ENCODE peak calls at places on chromosomes 7 and 10, in five cellular contexts. T, J, H, A and Q are unnamed samples.

GRCh38 chr7:135744938-135745701 is 3.5 kb downstream of the FAM180A start:
- DNase-seq in T (no peak), J (no peak), H (no peak), A (no peak), Q (peak)

GRCh38 chr10:83333566-83333965 is 805.7 kb upstream of the GHITM start:
- DNase-seq in T (no peak), J (no peak), H (no peak), A (no peak), Q (no peak)

GRCh38 chr10:113007821-113008220 is 57.8 kb downstream of the TCF7L2 start:
- DNase-seq in T (no peak), J (no peak), H (no peak), A (no peak), Q (no peak)

GRCh38 chr7:34067406-34067805 is 162.1 kb downstream of the BMPER start:
- DNase-seq in T (no peak), J (no peak), H (no peak), A (no peak), Q (no peak)

GRCh38 chr10:34505338-34505737 is 309.8 kb downstream of the PARD3 start:
- DNase-seq in T (no peak), J (no peak), H (no peak), A (no peak), Q (no peak)

GRCh38 chr10:124738441-124738840 is 5.7 kb downstream of the FAM53B start:
- DNase-seq in T (no peak), J (peak), H (no peak), A (no peak), Q (no peak)

GRCh38 chr10:124166431-124167125 is 73.2 kb upstream of the CHST15 start:
- DNase-seq in T (no peak), J (peak), H (no peak), A (no peak), Q (no peak)

GRCh38 chr7:134701272-134701671 is 54.6 kb downstream of the BPGM start:
- DNase-seq in T (no peak), J (no peak), H (no peak), A (no peak), Q (no peak)

GRCh38 chr10:33616921-33617320 is 282.5 kb upstream of the NRP1 start:
- DNase-seq in T (no peak), J (no peak), H (no peak), A (no peak), Q (peak)

GRCh38 chr10:97278491-97278989 is 13.9 kb downstream of the ARHGAP19 start:
- DNase-seq in T (peak), J (no peak), H (no peak), A (no peak), Q (peak)

GRCh38 chr7:29987083-29987482 is 2.5 kb downstream of the SCRN1 start:
- DNase-seq in T (no peak), J (no peak), H (no peak), A (no peak), Q (no peak)
- H3K4me3 ChIP-seq in T (no peak), J (no peak), H (no peak), A (no peak), Q (no peak)

DNA sequence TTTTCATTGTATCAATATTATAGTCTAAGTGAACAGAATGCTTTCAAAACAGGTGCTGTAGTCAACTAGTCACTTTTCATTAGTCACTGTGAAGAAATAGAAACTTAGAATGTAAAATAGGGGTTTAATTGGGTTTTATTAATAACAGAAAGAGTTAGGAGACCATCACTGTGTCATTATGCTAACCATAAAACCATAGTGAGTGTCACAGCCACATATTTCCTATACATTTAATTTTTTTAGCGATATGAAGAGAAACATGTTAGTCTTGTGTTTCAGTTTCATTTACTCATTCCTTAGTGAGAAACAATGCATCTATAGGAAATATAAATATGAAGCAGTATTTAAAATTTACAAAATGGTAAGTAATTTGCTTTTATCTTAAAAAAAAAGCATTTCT is 22.2 kb downstream of the SPAG6 start:
- DNase-seq in T (no peak), J (no peak), H (no peak), A (no peak), Q (no peak)
- H3K4me3 ChIP-seq in T (no peak), J (no peak), H (no peak), A (no peak), Q (no peak)

DNA sequence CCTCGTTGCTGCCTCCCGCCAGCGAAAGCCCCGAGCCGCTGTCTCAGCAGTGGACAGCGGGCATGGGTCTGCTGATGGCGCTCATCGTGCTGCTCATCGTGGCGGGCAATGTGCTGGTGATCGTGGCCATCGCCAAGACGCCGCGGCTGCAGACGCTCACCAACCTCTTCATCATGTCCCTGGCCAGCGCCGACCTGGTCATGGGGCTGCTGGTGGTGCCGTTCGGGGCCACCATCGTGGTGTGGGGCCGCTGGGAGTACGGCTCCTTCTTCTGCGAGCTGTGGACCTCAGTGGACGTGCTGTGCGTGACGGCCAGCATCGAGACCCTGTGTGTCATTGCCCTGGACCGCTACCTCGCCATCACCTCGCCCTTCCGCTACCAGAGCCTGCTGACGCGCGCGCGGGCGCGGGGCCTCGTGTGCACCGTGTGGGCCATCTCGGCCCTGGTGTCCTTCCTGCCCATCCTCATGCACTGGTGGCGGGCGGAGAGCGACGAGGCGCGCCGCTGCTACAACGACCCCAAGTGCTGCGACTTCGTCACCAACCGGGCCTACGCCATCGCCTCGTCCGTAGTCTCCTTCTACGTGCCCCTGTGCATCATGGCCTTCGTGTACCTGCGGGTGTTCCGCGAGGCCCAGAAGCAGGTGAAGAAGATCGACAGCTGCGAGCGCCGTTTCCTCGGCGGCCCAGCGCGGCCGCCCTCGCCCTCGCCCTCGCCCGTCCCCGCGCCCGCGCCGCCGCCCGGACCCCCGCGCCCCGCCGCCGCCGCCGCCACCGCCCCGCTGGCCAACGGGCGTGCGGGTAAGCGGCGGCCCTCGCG is 795 bp downstream of the ADRB1 start:
- DNase-seq in T (no peak), J (peak), H (no peak), A (no peak), Q (no peak)
- H3K4me3 ChIP-seq in T (peak), J (peak), H (peak), A (peak), Q (no peak)

GRCh38 chr10:32315426-32315825 is 31.5 kb downstream of the EPC1 start:
- DNase-seq in T (no peak), J (no peak), H (no peak), A (no peak), Q (no peak)

GRCh38 chr10:32321016-32321631 is 25.8 kb downstream of the EPC1 start:
- DNase-seq in T (no peak), J (no peak), H (no peak), A (no peak), Q (no peak)

GRCh38 chr10:32317795-32318194 is 29.2 kb downstream of the EPC1 start:
- DNase-seq in T (no peak), J (no peak), H (no peak), A (no peak), Q (no peak)

GRCh38 chr10:32314588-32314987 is 32.4 kb downstream of the EPC1 start:
- DNase-seq in T (no peak), J (no peak), H (no peak), A (no peak), Q (no peak)

GRCh38 chr10:32318476-32318896 is 28.5 kb downstream of the EPC1 start:
- DNase-seq in T (no peak), J (no peak), H (no peak), A (no peak), Q (no peak)
- H3K4me3 ChIP-seq in T (no peak), J (no peak), H (no peak), A (no peak), Q (no peak)

DNA sequence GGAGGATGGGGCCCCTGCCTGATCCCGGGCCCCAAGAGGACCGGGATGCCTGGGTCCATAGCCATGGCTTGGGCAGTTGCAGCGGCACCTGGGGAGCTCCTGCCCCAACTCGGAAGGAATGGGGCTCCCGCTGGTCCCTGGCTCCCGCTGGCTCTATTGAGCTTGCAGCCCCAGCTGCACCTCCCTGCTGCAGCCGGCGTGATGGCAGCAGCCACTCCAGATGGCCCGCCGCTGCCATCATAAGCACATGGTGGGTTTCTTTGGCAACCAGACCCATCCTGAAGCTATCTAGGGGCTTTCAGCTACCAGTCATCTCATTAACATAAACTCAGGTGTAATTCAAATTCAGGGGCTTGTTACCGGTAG is 11.1 kb upstream of the DNMBP start:
- DNase-seq in T (no peak), J (peak), H (no peak), A (no peak), Q (no peak)
- H3K4me3 ChIP-seq in T (no peak), J (no peak), H (no peak), A (no peak), Q (no peak)

GRCh38 chr10:17217661-17218306 is 10.3 kb upstream of the VIM start:
- DNase-seq in T (no peak), J (no peak), H (no peak), A (no peak), Q (no peak)
- H3K4me3 ChIP-seq in T (no peak), J (no peak), H (no peak), A (no peak), Q (no peak)